ENCODE peak calls at places on chromosomes 5 and 9, in six cellular contexts. One of them, this sample, is unnamed.

GRCh38 chr5:159038907-159039306 is 60.8 kb downstream of the EBF1 start:
- DNase-seq in RWPE1: no peak
- DNase-seq in AG10803: peak
- DNase-seq in ovary: no peak
- DNase-seq in brain microvascular endothelial cell: peak
- DNase-seq in MCF 10A: peak
- DNase-seq in this sample: no peak

GRCh38 chr9:109907810-109908458 is 127.9 kb downstream of the PALM2AKAP2 start:
- DNase-seq in brain microvascular endothelial cell: no peak
- DNase-seq in ovary: no peak
- DNase-seq in AG10803: no peak
- DNase-seq in MCF 10A: no peak
- DNase-seq in RWPE1: no peak
- DNase-seq in this sample: no peak

GRCh38 chr5:125476888-125477585 is 730.6 kb upstream of the ZNF608 start:
- DNase-seq in brain microvascular endothelial cell: no peak
- DNase-seq in MCF 10A: no peak
- DNase-seq in RWPE1: peak
- DNase-seq in ovary: no peak
- DNase-seq in AG10803: no peak
- DNase-seq in this sample: no peak

GRCh38 chr5:29654990-29655389 is 1538.5 kb upstream of the CDH6 start:
- DNase-seq in brain microvascular endothelial cell: no peak
- DNase-seq in AG10803: no peak
- DNase-seq in MCF 10A: no peak
- DNase-seq in ovary: no peak
- DNase-seq in RWPE1: no peak
- DNase-seq in this sample: no peak

GRCh38 chr9:36946653-36947052 is 87.4 kb downstream of the PAX5 start:
- DNase-seq in MCF 10A: peak
- DNase-seq in AG10803: peak
- DNase-seq in ovary: no peak
- DNase-seq in RWPE1: no peak
- DNase-seq in brain microvascular endothelial cell: no peak
- DNase-seq in this sample: no peak

GRCh38 chr5:59293700-59294099 is 599.8 kb downstream of the PDE4D start:
- DNase-seq in brain microvascular endothelial cell: no peak
- DNase-seq in MCF 10A: no peak
- DNase-seq in RWPE1: no peak
- DNase-seq in AG10803: no peak
- DNase-seq in ovary: no peak
- DNase-seq in this sample: no peak

GRCh38 chr9:128424268-128424780 is 3.7 kb downstream of the CERCAM start:
- DNase-seq in brain microvascular endothelial cell: no peak
- DNase-seq in ovary: no peak
- DNase-seq in AG10803: no peak
- DNase-seq in RWPE1: no peak
- DNase-seq in MCF 10A: no peak
- DNase-seq in this sample: no peak

GRCh38 chr5:123088031-123088805 is 823 bp upstream of the PRDM6 start:
- DNase-seq in RWPE1: no peak
- DNase-seq in MCF 10A: no peak
- DNase-seq in brain microvascular endothelial cell: no peak
- DNase-seq in AG10803: no peak
- DNase-seq in ovary: no peak
- DNase-seq in this sample: no peak

GRCh38 chr9:113993838-113994540 is 84.1 kb downstream of the AMBP start:
- DNase-seq in MCF 10A: peak
- DNase-seq in RWPE1: peak
- DNase-seq in ovary: peak
- DNase-seq in brain microvascular endothelial cell: peak
- DNase-seq in AG10803: peak
- DNase-seq in this sample: peak

GRCh38 chr5:36777105-36777757 is 99.3 kb upstream of the NIPBL start:
- DNase-seq in RWPE1: peak
- DNase-seq in ovary: peak
- DNase-seq in MCF 10A: no peak
- DNase-seq in AG10803: peak
- DNase-seq in brain microvascular endothelial cell: peak
- DNase-seq in this sample: peak

GRCh38 chr5:93995126-93995621 is 253.8 kb upstream of the POU5F2 start:
- DNase-seq in MCF 10A: peak
- DNase-seq in ovary: no peak
- DNase-seq in AG10803: peak
- DNase-seq in brain microvascular endothelial cell: no peak
- DNase-seq in RWPE1: no peak
- DNase-seq in this sample: no peak

GRCh38 chr9:127418037-127418471 is 6.1 kb upstream of the ZNF79 start:
- DNase-seq in RWPE1: no peak
- DNase-seq in MCF 10A: peak
- DNase-seq in AG10803: no peak
- DNase-seq in ovary: no peak
- DNase-seq in brain microvascular endothelial cell: no peak
- DNase-seq in this sample: no peak

GRCh38 chr9:34252016-34252415 is 73.2 kb downstream of the UBAP1 start:
- DNase-seq in ovary: no peak
- DNase-seq in AG10803: peak
- DNase-seq in RWPE1: no peak
- DNase-seq in brain microvascular endothelial cell: no peak
- DNase-seq in MCF 10A: no peak
- DNase-seq in this sample: no peak

GRCh38 chr5:179763215-179763945 is 30.4 kb upstream of the LTC4S start:
- DNase-seq in AG10803: peak
- DNase-seq in brain microvascular endothelial cell: peak
- DNase-seq in MCF 10A: peak
- DNase-seq in RWPE1: peak
- DNase-seq in ovary: peak
- DNase-seq in this sample: peak

GRCh38 chr5:138649775-138650174 is 74.6 kb upstream of the HSPA9 start:
- DNase-seq in AG10803: no peak
- DNase-seq in MCF 10A: no peak
- DNase-seq in ovary: no peak
- DNase-seq in RWPE1: no peak
- DNase-seq in brain microvascular endothelial cell: no peak
- DNase-seq in this sample: no peak

GRCh38 chr5:155091063-155091648 is 77.6 kb downstream of the KIF4B start:
- DNase-seq in RWPE1: no peak
- DNase-seq in brain microvascular endothelial cell: no peak
- DNase-seq in MCF 10A: no peak
- DNase-seq in ovary: no peak
- DNase-seq in AG10803: peak
- DNase-seq in this sample: no peak

GRCh38 chr5:32027717-32028321 is 146.3 kb downstream of the GOLPH3 start:
- DNase-seq in MCF 10A: peak
- DNase-seq in AG10803: peak
- DNase-seq in ovary: peak
- DNase-seq in RWPE1: peak
- DNase-seq in brain microvascular endothelial cell: peak
- DNase-seq in this sample: peak

DNA sequence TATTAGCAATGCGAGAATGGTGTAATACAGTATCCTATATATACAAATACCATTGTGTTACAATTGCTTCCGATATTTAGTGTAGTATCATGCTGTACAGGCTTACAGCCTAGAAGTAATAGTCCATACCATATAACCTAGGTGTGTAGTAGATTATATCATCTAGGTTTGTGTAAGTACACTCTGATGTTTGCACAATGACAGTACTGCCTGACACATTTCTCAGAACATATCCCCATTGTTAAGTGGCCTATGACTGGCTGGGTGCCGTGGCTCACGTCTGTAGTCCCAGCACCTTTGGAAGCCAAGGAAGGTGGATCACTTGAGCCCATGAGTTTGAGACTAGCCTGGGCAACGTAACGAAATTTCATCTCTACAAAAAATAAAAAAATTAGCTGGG is 124.6 kb downstream of the PAM start:
- DNase-seq in AG10803: no peak
- DNase-seq in brain microvascular endothelial cell: no peak
- DNase-seq in RWPE1: no peak
- DNase-seq in MCF 10A: no peak
- DNase-seq in ovary: no peak
- DNase-seq in this sample: no peak
- TF ChIP-seq CTCF in AG10803: no peak
- TF ChIP-seq CTCF in brain microvascular endothelial cell: no peak
- TF ChIP-seq CTCF in RWPE1: no peak
- TF ChIP-seq CTCF in MCF 10A: no peak
- TF ChIP-seq CTCF in ovary: no peak
- TF ChIP-seq CTCF in this sample: no peak

DNA sequence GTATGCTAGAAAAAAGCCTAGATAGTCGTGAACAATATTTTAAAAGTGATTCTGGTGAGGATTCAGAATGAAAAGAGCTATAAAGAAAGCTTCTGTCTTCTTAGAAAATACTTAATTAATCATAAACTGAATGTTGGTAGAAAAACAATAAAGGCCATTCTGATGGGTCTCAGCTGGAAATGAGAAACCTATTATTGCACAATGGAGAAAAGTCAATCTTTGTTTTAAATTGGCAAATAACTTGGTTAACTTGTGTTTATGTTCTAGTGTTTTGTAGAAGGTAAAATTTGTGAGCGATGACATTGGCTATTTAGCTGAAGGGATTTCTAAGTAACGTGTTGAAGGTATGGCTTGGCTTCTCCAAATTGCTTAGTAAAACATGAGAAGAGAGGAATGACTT is 74.1 kb upstream of the TMED7 start:
- DNase-seq in MCF 10A: no peak
- DNase-seq in AG10803: no peak
- DNase-seq in brain microvascular endothelial cell: no peak
- DNase-seq in ovary: no peak
- DNase-seq in RWPE1: no peak
- DNase-seq in this sample: no peak
- TF ChIP-seq CTCF in MCF 10A: no peak
- TF ChIP-seq CTCF in AG10803: no peak
- TF ChIP-seq CTCF in brain microvascular endothelial cell: no peak
- TF ChIP-seq CTCF in ovary: no peak
- TF ChIP-seq CTCF in RWPE1: no peak
- TF ChIP-seq CTCF in this sample: no peak

DNA sequence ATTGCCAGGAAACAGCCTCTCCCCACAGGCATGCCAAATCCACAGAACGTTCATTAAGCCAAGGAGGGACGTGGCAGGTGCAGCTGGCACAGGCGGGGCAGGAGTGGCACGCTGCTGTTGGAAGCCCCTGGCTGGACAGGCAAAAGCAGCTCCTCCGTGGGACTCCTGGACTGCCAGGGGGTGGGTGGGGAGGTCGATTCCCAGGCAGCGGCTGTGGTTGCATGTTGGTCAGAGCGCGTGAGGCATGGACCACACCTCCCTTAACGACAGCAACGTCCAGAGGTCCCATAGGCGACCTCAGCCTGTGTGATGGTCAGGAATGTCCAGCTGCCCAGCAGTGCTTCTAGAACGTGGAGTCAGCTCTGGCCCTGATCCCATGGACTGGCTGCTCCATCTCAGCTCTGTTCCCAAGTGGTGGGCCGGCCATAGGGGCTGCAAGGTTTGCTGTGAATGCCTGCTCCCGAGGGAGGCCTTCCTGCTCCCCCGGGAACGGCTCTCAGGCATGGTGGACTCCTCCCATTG is 6.9 kb downstream of the SLC6A19 start:
- DNase-seq in ovary: no peak
- DNase-seq in AG10803: no peak
- DNase-seq in brain microvascular endothelial cell: no peak
- DNase-seq in MCF 10A: no peak
- DNase-seq in RWPE1: no peak
- DNase-seq in this sample: no peak
- TF ChIP-seq CTCF in ovary: no peak
- TF ChIP-seq CTCF in AG10803: no peak
- TF ChIP-seq CTCF in brain microvascular endothelial cell: no peak
- TF ChIP-seq CTCF in MCF 10A: no peak
- TF ChIP-seq CTCF in RWPE1: no peak
- TF ChIP-seq CTCF in this sample: no peak

DNA sequence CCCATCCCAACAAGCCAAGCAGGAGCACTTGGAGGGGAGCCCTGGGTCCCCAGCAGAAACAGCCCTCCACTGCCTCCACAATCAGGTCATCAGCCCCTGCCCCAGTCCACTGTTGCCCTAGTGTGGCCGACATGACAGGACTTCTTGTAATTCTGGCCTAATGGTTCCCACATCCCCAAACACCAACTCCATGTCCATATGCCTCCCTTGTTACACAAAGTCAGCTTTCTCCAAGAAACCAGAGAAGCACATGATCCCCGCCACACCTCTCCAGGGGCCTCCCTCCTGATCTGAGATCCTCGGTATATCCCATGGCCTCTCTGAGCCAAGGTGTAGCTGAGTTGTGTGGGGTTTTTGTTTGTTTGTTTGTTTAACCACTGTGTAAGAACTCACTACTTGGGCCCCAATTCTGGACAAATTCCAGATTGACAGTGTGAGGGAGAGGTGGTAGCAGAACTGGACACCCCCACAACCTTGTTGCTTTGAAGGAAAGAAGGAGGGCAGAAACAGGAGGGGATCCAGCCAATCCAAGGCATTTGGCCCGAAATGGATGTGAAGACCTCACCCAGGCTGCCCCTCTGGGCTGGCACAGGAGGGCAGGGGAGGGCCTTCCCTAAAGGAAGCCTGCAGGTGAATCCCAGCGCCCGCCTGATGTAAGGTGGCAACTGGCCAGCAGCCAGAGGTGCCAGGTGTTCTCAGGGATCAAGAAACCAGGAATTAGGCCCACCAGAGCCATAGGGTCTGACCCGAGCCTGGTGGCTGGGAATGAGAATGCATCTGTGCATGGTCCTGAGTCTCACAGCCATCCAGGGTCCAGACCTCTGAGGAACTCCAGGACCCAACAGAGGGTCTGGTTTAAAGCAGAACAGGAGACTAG is 13.5 kb downstream of the IRF1 start:
- DNase-seq in RWPE1: no peak
- DNase-seq in ovary: peak
- DNase-seq in AG10803: no peak
- DNase-seq in MCF 10A: no peak
- DNase-seq in brain microvascular endothelial cell: no peak
- DNase-seq in this sample: no peak
- TF ChIP-seq CTCF in RWPE1: no peak
- TF ChIP-seq CTCF in ovary: no peak
- TF ChIP-seq CTCF in AG10803: no peak
- TF ChIP-seq CTCF in MCF 10A: no peak
- TF ChIP-seq CTCF in brain microvascular endothelial cell: no peak
- TF ChIP-seq CTCF in this sample: no peak

DNA sequence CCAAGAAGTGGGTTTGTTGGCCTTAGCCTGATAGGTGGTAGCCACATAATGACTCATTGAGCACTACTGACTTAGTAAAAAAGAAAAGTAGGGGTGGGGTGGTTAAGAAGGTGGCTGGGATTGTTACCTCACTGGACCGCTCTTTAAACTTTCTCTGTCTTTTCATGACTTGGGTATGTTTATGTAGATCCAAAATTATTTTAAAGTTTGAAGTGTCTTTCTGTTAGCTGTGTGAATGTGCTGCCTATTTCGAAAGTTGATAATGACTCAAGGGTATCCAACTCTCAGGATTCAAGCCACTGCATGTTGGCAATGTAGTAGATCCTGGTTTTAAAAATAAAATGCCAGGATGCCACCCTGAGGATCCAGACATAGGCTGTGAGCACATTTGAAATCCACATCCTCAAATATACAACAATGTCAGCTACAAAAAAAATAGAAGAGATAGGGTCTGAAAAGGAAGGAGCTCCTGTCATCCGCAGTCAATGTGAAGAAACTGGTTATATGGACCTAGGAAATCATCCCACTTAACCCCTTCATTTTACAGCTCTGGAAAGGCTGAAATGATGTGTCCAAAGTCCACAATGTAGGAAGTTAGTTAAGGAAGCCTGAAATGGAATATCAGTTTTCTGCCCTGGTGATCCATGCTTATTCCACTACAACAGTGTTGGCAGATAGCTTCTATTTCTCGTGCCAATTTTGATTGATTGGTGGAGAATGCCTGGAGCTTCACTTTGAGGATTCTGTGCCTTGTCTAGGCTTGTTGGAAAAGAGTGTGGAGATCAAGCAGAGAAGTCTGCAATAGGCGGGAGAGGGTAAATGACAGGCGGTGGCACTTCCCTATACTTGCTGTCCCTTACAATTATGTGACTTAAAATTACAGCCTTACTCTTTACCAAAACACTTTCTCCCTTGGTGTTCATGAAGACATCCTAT is 23.4 kb downstream of the ZNF462 start:
- DNase-seq in AG10803: no peak
- DNase-seq in brain microvascular endothelial cell: no peak
- DNase-seq in ovary: no peak
- DNase-seq in MCF 10A: peak
- DNase-seq in RWPE1: peak
- DNase-seq in this sample: no peak
- TF ChIP-seq CTCF in AG10803: no peak
- TF ChIP-seq CTCF in brain microvascular endothelial cell: no peak
- TF ChIP-seq CTCF in ovary: no peak
- TF ChIP-seq CTCF in MCF 10A: no peak
- TF ChIP-seq CTCF in RWPE1: no peak
- TF ChIP-seq CTCF in this sample: no peak

This sample was measured in body of pancreas.